ENCODE peak calls at places on chromosomes 1 and 21, in ten cellular contexts. One of them, this sample, is unnamed.

GRCh38 chr21:41663805-41664788 is 102.8 kb downstream of the RIPK4 start:
- DNase-seq in CD4-positive, CD25-positive, alpha-beta regulatory T cell: no peak
- DNase-seq in ACHN: peak
- DNase-seq in Right ventricle myocardium inferior: no peak
- DNase-seq in occipital lobe: no peak
- DNase-seq in lower lobe of right lung: peak
- DNase-seq in AG04450: no peak
- DNase-seq in HepG2: peak
- DNase-seq in NCI-H748 treated with DMSO at 0.1 percent for 48 hours: no peak
- DNase-seq in Jurkat, Clone E6-1: no peak
- DNase-seq in this sample: no peak

GRCh38 chr21:45873418-45873817 is 108.2 kb upstream of the COL6A1 start:
- DNase-seq in CD4-positive, CD25-positive, alpha-beta regulatory T cell: no peak
- DNase-seq in ACHN: no peak
- DNase-seq in Right ventricle myocardium inferior: no peak
- DNase-seq in occipital lobe: no peak
- DNase-seq in lower lobe of right lung: no peak
- DNase-seq in AG04450: no peak
- DNase-seq in HepG2: no peak
- DNase-seq in NCI-H748 treated with DMSO at 0.1 percent for 48 hours: no peak
- DNase-seq in Jurkat, Clone E6-1: no peak
- DNase-seq in this sample: peak

GRCh38 chr1:30328401-30329262 is 394.8 kb downstream of the MATN1 start:
- DNase-seq in CD4-positive, CD25-positive, alpha-beta regulatory T cell: no peak
- DNase-seq in ACHN: no peak
- DNase-seq in Right ventricle myocardium inferior: no peak
- DNase-seq in occipital lobe: no peak
- DNase-seq in lower lobe of right lung: no peak
- DNase-seq in AG04450: no peak
- DNase-seq in HepG2: no peak
- DNase-seq in NCI-H748 treated with DMSO at 0.1 percent for 48 hours: no peak
- DNase-seq in Jurkat, Clone E6-1: no peak
- DNase-seq in this sample: no peak

GRCh38 chr1:202069670-202070069 is 53.0 kb upstream of the GPR37L1 start:
- DNase-seq in CD4-positive, CD25-positive, alpha-beta regulatory T cell: no peak
- DNase-seq in ACHN: no peak
- DNase-seq in Right ventricle myocardium inferior: peak
- DNase-seq in occipital lobe: no peak
- DNase-seq in lower lobe of right lung: no peak
- DNase-seq in AG04450: no peak
- DNase-seq in HepG2: peak
- DNase-seq in NCI-H748 treated with DMSO at 0.1 percent for 48 hours: peak
- DNase-seq in Jurkat, Clone E6-1: no peak
- DNase-seq in this sample: no peak

GRCh38 chr1:110089561-110090275 is 19.2 kb upstream of the ALX3 start:
- DNase-seq in CD4-positive, CD25-positive, alpha-beta regulatory T cell: no peak
- DNase-seq in ACHN: no peak
- DNase-seq in Right ventricle myocardium inferior: no peak
- DNase-seq in occipital lobe: no peak
- DNase-seq in lower lobe of right lung: no peak
- DNase-seq in AG04450: no peak
- DNase-seq in HepG2: no peak
- DNase-seq in NCI-H748 treated with DMSO at 0.1 percent for 48 hours: no peak
- DNase-seq in Jurkat, Clone E6-1: no peak
- DNase-seq in this sample: no peak

GRCh38 chr1:14738235-14738634 is 139.8 kb downstream of the KAZN start:
- DNase-seq in CD4-positive, CD25-positive, alpha-beta regulatory T cell: no peak
- DNase-seq in ACHN: no peak
- DNase-seq in Right ventricle myocardium inferior: no peak
- DNase-seq in occipital lobe: no peak
- DNase-seq in lower lobe of right lung: no peak
- DNase-seq in AG04450: no peak
- DNase-seq in HepG2: no peak
- DNase-seq in NCI-H748 treated with DMSO at 0.1 percent for 48 hours: peak
- DNase-seq in Jurkat, Clone E6-1: no peak
- DNase-seq in this sample: no peak

GRCh38 chr21:45590726-45591618 is 48.7 kb upstream of the SLC19A1 start:
- DNase-seq in CD4-positive, CD25-positive, alpha-beta regulatory T cell: peak
- DNase-seq in ACHN: no peak
- DNase-seq in Right ventricle myocardium inferior: no peak
- DNase-seq in occipital lobe: no peak
- DNase-seq in lower lobe of right lung: peak
- DNase-seq in AG04450: no peak
- DNase-seq in HepG2: no peak
- DNase-seq in NCI-H748 treated with DMSO at 0.1 percent for 48 hours: no peak
- DNase-seq in Jurkat, Clone E6-1: no peak
- DNase-seq in this sample: peak

GRCh38 chr1:109425902-109426277 is 358 bp downstream of the PSMA5 start:
- DNase-seq in CD4-positive, CD25-positive, alpha-beta regulatory T cell: peak
- DNase-seq in ACHN: peak
- DNase-seq in Right ventricle myocardium inferior: no peak
- DNase-seq in occipital lobe: peak
- DNase-seq in lower lobe of right lung: peak
- DNase-seq in AG04450: no peak
- DNase-seq in HepG2: peak
- DNase-seq in NCI-H748 treated with DMSO at 0.1 percent for 48 hours: no peak
- DNase-seq in Jurkat, Clone E6-1: peak
- DNase-seq in this sample: peak

GRCh38 chr1:92485374-92486250 is 1.1 kb downstream of the GFI1 start:
- DNase-seq in CD4-positive, CD25-positive, alpha-beta regulatory T cell: peak
- DNase-seq in ACHN: peak
- DNase-seq in Right ventricle myocardium inferior: peak
- DNase-seq in occipital lobe: no peak
- DNase-seq in lower lobe of right lung: peak
- DNase-seq in AG04450: no peak
- DNase-seq in HepG2: peak
- DNase-seq in NCI-H748 treated with DMSO at 0.1 percent for 48 hours: peak
- DNase-seq in Jurkat, Clone E6-1: peak
- DNase-seq in this sample: no peak

GRCh38 chr1:64956733-64957441 is 9.5 kb downstream of the JAK1 start:
- DNase-seq in CD4-positive, CD25-positive, alpha-beta regulatory T cell: no peak
- DNase-seq in ACHN: no peak
- DNase-seq in Right ventricle myocardium inferior: no peak
- DNase-seq in occipital lobe: no peak
- DNase-seq in lower lobe of right lung: no peak
- DNase-seq in AG04450: no peak
- DNase-seq in HepG2: no peak
- DNase-seq in NCI-H748 treated with DMSO at 0.1 percent for 48 hours: no peak
- DNase-seq in Jurkat, Clone E6-1: peak
- DNase-seq in this sample: no peak

GRCh38 chr1:207421078-207421477 is 33.0 kb upstream of the CR2 start:
- DNase-seq in CD4-positive, CD25-positive, alpha-beta regulatory T cell: no peak
- DNase-seq in ACHN: no peak
- DNase-seq in Right ventricle myocardium inferior: no peak
- DNase-seq in occipital lobe: no peak
- DNase-seq in lower lobe of right lung: no peak
- DNase-seq in AG04450: no peak
- DNase-seq in HepG2: no peak
- DNase-seq in NCI-H748 treated with DMSO at 0.1 percent for 48 hours: no peak
- DNase-seq in Jurkat, Clone E6-1: no peak
- DNase-seq in this sample: no peak

GRCh38 chr21:32727478-32727727 is 410 bp downstream of the SYNJ1 start:
- DNase-seq in CD4-positive, CD25-positive, alpha-beta regulatory T cell: no peak
- DNase-seq in ACHN: no peak
- DNase-seq in Right ventricle myocardium inferior: no peak
- DNase-seq in occipital lobe: no peak
- DNase-seq in lower lobe of right lung: no peak
- DNase-seq in AG04450: no peak
- DNase-seq in HepG2: no peak
- DNase-seq in NCI-H748 treated with DMSO at 0.1 percent for 48 hours: no peak
- DNase-seq in Jurkat, Clone E6-1: no peak
- DNase-seq in this sample: no peak

GRCh38 chr1:230930986-230931385 is 47.7 kb downstream of the TTC13 start:
- DNase-seq in CD4-positive, CD25-positive, alpha-beta regulatory T cell: no peak
- DNase-seq in ACHN: no peak
- DNase-seq in Right ventricle myocardium inferior: no peak
- DNase-seq in occipital lobe: no peak
- DNase-seq in lower lobe of right lung: no peak
- DNase-seq in AG04450: no peak
- DNase-seq in HepG2: no peak
- DNase-seq in NCI-H748 treated with DMSO at 0.1 percent for 48 hours: no peak
- DNase-seq in Jurkat, Clone E6-1: no peak
- DNase-seq in this sample: no peak

GRCh38 chr1:200979574-200980451 is 43.7 kb downstream of the KIF21B start:
- DNase-seq in CD4-positive, CD25-positive, alpha-beta regulatory T cell: peak
- DNase-seq in ACHN: peak
- DNase-seq in Right ventricle myocardium inferior: no peak
- DNase-seq in occipital lobe: no peak
- DNase-seq in lower lobe of right lung: peak
- DNase-seq in AG04450: no peak
- DNase-seq in HepG2: peak
- DNase-seq in NCI-H748 treated with DMSO at 0.1 percent for 48 hours: no peak
- DNase-seq in Jurkat, Clone E6-1: peak
- DNase-seq in this sample: no peak

GRCh38 chr1:162138107-162138506 is 68.6 kb downstream of the NOS1AP start:
- DNase-seq in CD4-positive, CD25-positive, alpha-beta regulatory T cell: no peak
- DNase-seq in ACHN: no peak
- DNase-seq in Right ventricle myocardium inferior: no peak
- DNase-seq in occipital lobe: no peak
- DNase-seq in lower lobe of right lung: no peak
- DNase-seq in AG04450: no peak
- DNase-seq in HepG2: no peak
- DNase-seq in NCI-H748 treated with DMSO at 0.1 percent for 48 hours: no peak
- DNase-seq in Jurkat, Clone E6-1: no peak
- DNase-seq in this sample: no peak

GRCh38 chr1:169707917-169708604 is 3.4 kb downstream of the SELL start:
- DNase-seq in CD4-positive, CD25-positive, alpha-beta regulatory T cell: peak
- DNase-seq in ACHN: no peak
- DNase-seq in Right ventricle myocardium inferior: no peak
- DNase-seq in occipital lobe: no peak
- DNase-seq in lower lobe of right lung: no peak
- DNase-seq in AG04450: no peak
- DNase-seq in HepG2: no peak
- DNase-seq in NCI-H748 treated with DMSO at 0.1 percent for 48 hours: no peak
- DNase-seq in Jurkat, Clone E6-1: no peak
- DNase-seq in this sample: no peak

GRCh38 chr1:54274448-54274847 is 74.5 kb downstream of the MRPL37 start:
- DNase-seq in CD4-positive, CD25-positive, alpha-beta regulatory T cell: no peak
- DNase-seq in ACHN: no peak
- DNase-seq in Right ventricle myocardium inferior: peak
- DNase-seq in occipital lobe: no peak
- DNase-seq in lower lobe of right lung: no peak
- DNase-seq in AG04450: no peak
- DNase-seq in HepG2: no peak
- DNase-seq in NCI-H748 treated with DMSO at 0.1 percent for 48 hours: no peak
- DNase-seq in Jurkat, Clone E6-1: no peak
- DNase-seq in this sample: no peak

GRCh38 chr1:161258439-161259386 is at the start of gene PCP4L1:
- DNase-seq in CD4-positive, CD25-positive, alpha-beta regulatory T cell: peak
- DNase-seq in ACHN: peak
- DNase-seq in Right ventricle myocardium inferior: no peak
- DNase-seq in occipital lobe: peak
- DNase-seq in lower lobe of right lung: peak
- DNase-seq in AG04450: no peak
- DNase-seq in HepG2: no peak
- DNase-seq in NCI-H748 treated with DMSO at 0.1 percent for 48 hours: peak
- DNase-seq in Jurkat, Clone E6-1: no peak
- DNase-seq in this sample: peak

GRCh38 chr1:212260557-212261342 is 24.5 kb upstream of the PPP2R5A start:
- DNase-seq in CD4-positive, CD25-positive, alpha-beta regulatory T cell: no peak
- DNase-seq in ACHN: peak
- DNase-seq in Right ventricle myocardium inferior: no peak
- DNase-seq in occipital lobe: no peak
- DNase-seq in lower lobe of right lung: no peak
- DNase-seq in AG04450: no peak
- DNase-seq in HepG2: peak
- DNase-seq in NCI-H748 treated with DMSO at 0.1 percent for 48 hours: no peak
- DNase-seq in Jurkat, Clone E6-1: no peak
- DNase-seq in this sample: no peak

This sample was measured in sigmoid colon.